ENCODE peak calls at places on chromosomes 5 and 9, in four cellular contexts. T is GM23248, J is colonic mucosa, X is IMR-90. Q is an unnamed sample. For H3K4me1, the result is how much of the 10 kb centered on the place peaks cover.

GRCh38 chr5:35253582-35253981 is 23.3 kb upstream of the PRLR start:
- DNase-seq in T (no peak), J (no peak), X (no peak), Q (no peak)

GRCh38 chr9:124217839-124218437 is 39.8 kb upstream of the NEK6 start:
- DNase-seq in T (no peak), J (no peak), X (no peak), Q (no peak)

GRCh38 chr9:124029617-124030016 is 18.0 kb downstream of the LHX2 start:
- DNase-seq in T (no peak), J (no peak), X (no peak), Q (no peak)

GRCh38 chr9:115672477-115673316 is 480.9 kb upstream of the PAPPA start:
- DNase-seq in T (peak), J (no peak), X (peak), Q (peak)

GRCh38 chr9:85569988-85570387 is 171.8 kb downstream of the AGTPBP1 start:
- DNase-seq in T (peak), J (no peak), X (peak), Q (peak)

GRCh38 chr5:443239-444151 is 519 bp downstream of the EXOC3 start:
- DNase-seq in T (no peak), J (peak), X (no peak), Q (no peak)

GRCh38 chr9:129287595-129288305 is 109.7 kb upstream of the IER5L start:
- DNase-seq in T (no peak), J (no peak), X (no peak), Q (no peak)

GRCh38 chr5:58958701-58959100 is 375.8 kb downstream of the RAB3C start:
- DNase-seq in T (no peak), J (no peak), X (no peak), Q (no peak)

GRCh38 chr9:138045541-138046490 is 168.2 kb downstream of the CACNA1B start:
- DNase-seq in T (no peak), J (peak), X (no peak), Q (no peak)

GRCh38 chr5:116388564-116389258 is 185.9 kb downstream of the SEMA6A start:
- DNase-seq in T (no peak), J (no peak), X (no peak), Q (no peak)

GRCh38 chr5:34657550-34657921 is 1.4 kb downstream of the RAI14 start:
- DNase-seq in T (peak), J (peak), X (peak), Q (peak)

GRCh38 chr9:107732781-107733529 is 243.4 kb upstream of the KLF4 start:
- DNase-seq in T (peak), J (no peak), X (peak), Q (peak)

GRCh38 chr9:38039907-38040682 is 28.9 kb downstream of the SHB start:
- DNase-seq in T (no peak), J (no peak), X (no peak), Q (no peak)

GRCh38 chr5:181127907-181128626 is 2.9 kb downstream of the OR2V1 start:
- DNase-seq in T (no peak), J (no peak), X (no peak), Q (no peak)

GRCh38 chr5:84378420-84378819 is 6.3 kb downstream of the EDIL3 start:
- DNase-seq in T (peak), J (no peak), X (peak), Q (no peak)

GRCh38 chr9:94819161-94819677 is 92.7 kb downstream of the AOPEP start:
- DNase-seq in T (no peak), J (no peak), X (no peak), Q (no peak)

GRCh38 chr5:80238778-80239679 is 16.8 kb downstream of the SERINC5 start:
- DNase-seq in T (peak), J (peak), X (peak), Q (peak)

GRCh38 chr5:3825888-3826465 is 230.3 kb downstream of the IRX1 start:
- DNase-seq in T (no peak), J (no peak), X (no peak), Q (no peak)

GRCh38 chr5:138032028-138032571 is 779 bp downstream of the FAM13B start:
- DNase-seq in T (peak), J (peak), X (peak), Q (peak)

GRCh38 chr5:154934881-154935280 is 3.1 kb downstream of the GEMIN5 start:
- DNase-seq in T (no peak), J (no peak), X (no peak), Q (no peak)

GRCh38 chr9:21323091-21323490 is 12.1 kb downstream of the KLHL9 start:
- DNase-seq in T (no peak), J (no peak), X (no peak), Q (no peak)

GRCh38 chr5:65172486-65173129 is 309.1 kb downstream of the ADAMTS6 start:
- DNase-seq in T (peak), J (no peak), X (peak), Q (peak)

GRCh38 chr9:110351009-110351467 is 13.4 kb upstream of the TXNDC8 start:
- DNase-seq in T (peak), J (peak), X (peak), Q (peak)

GRCh38 chr5:135832263-135832555 is 2.3 kb upstream of the SLC25A48 start:
- DNase-seq in T (no peak), J (no peak), X (no peak), Q (no peak)

GRCh38 chr9:122420315-122420714 is 49.5 kb downstream of the PTGS1 start:
- DNase-seq in T (no peak), J (no peak), X (no peak), Q (no peak)

GRCh38 chr5:143041461-143041860 is 271.3 kb downstream of the ARHGAP26 start:
- DNase-seq in T (no peak), J (no peak), X (no peak), Q (no peak)

GRCh38 chr5:39148983-39149534 is 70.3 kb downstream of the FYB1 start:
- DNase-seq in T (peak), J (no peak), X (peak), Q (no peak)

GRCh38 chr5:126852104-126852531 is 75.2 kb downstream of the LMNB1 start:
- DNase-seq in T (peak), J (no peak), X (peak), Q (no peak)
- H3K9ac ChIP-seq in T (no peak), J (no peak), X (no peak), Q (no peak)

GRCh38 chr9:130835441-130836298 is 616 bp downstream of the ABL1 start:
- DNase-seq in T (peak), J (no peak), X (peak), Q (peak)
- H3K4me1 ChIP-seq in T (under half), J (under half), X (under half), Q (under half)

GRCh38 chr5:54222336-54222735 is 88.0 kb downstream of the ARL15 start:
- DNase-seq in T (no peak), J (no peak), X (no peak), Q (no peak)

GRCh38 chr5:54220230-54221040 is 89.9 kb downstream of the ARL15 start:
- DNase-seq in T (no peak), J (no peak), X (no peak), Q (no peak)

GRCh38 chr5:54224083-54224836 is 86.1 kb downstream of the ARL15 start:
- DNase-seq in T (peak), J (no peak), X (no peak), Q (no peak)

GRCh38 chr5:54217826-54218503 is 92.4 kb downstream of the ARL15 start:
- DNase-seq in T (peak), J (peak), X (peak), Q (peak)

DNA sequence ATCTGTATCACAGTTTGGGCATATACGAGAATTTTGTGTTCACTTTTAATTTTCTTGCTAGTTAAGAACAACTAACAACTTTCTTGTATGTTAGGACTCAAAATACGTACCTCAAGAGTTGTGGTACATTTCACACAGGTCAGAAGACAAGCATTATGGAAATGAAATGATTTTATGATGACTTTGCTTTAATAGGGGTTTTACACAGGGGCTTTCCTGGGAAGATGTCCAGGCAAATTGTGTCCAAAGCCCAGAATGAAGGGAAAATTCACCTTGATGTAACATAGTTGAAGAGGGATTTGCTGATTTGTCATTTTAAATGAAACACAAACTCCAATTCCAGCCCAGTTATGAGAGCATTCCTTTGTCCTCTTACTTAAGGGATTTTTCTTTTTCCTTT is 89.3 kb downstream of the ARL15 start:
- DNase-seq in T (no peak), J (no peak), X (no peak), Q (no peak)
- H3K9ac ChIP-seq in T (no peak), J (no peak), X (no peak), Q (no peak)

GRCh38 chr5:150612905-150613670 is 27.4 kb upstream of the SYNPO start:
- DNase-seq in T (no peak), J (peak), X (no peak), Q (no peak)
- H3K4me1 ChIP-seq in T (under half), J (under half), X (under half), Q (under half)

GRCh38 chr9:30015073-30015472 is 2369.4 kb upstream of the ACO1 start:
- DNase-seq in T (no peak), J (no peak), X (no peak), Q (no peak)
- H3K9ac ChIP-seq in T (no peak), J (no peak), X (no peak), Q (no peak)

DNA sequence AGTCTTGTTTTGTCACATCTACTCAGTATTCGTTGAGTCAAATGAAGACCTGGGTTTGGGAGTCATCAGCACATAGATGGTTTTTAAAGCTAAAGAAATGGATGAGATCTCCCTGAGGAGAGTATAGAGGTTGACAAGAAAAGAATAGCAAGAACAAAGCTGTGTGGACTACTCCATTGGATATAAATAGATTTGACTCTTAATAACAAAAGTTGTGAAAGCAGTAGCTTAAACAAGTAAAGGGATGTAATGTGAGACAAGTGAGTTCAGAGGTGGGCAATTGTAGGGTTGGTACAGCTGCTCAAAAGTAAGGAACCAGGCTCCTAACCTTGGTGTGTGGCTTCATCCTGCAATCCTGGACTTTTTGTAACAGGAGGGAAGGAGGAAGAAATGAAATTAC is 49.3 kb downstream of the CSNK1G3 start:
- DNase-seq in T (no peak), J (no peak), X (no peak), Q (no peak)
- H3K4me1 ChIP-seq in T (under half), J (under half), X (under half), Q (under half)